ENCODE peak calls at places on chromosomes 16 and 17, in nine cellular contexts. One of them, this sample, is unnamed.

GRCh38 chr16:88747588-88748301 is 37.3 kb downstream of the PIEZO1 start:
- DNase-seq in HL-60: peak
- DNase-seq in fibroblast of lung: no peak
- DNase-seq in PC-3: peak
- DNase-seq in MM.1S: peak
- DNase-seq in body of pancreas: peak
- DNase-seq in cardiac fibroblast: no peak
- DNase-seq in A549: peak
- DNase-seq in left ventricle myocardium inferior: no peak
- DNase-seq in this sample: no peak

GRCh38 chr17:62009220-62009619 is 55.9 kb downstream of the MED13 start:
- DNase-seq in HL-60: no peak
- DNase-seq in fibroblast of lung: no peak
- DNase-seq in PC-3: no peak
- DNase-seq in MM.1S: no peak
- DNase-seq in body of pancreas: no peak
- DNase-seq in cardiac fibroblast: no peak
- DNase-seq in A549: no peak
- DNase-seq in left ventricle myocardium inferior: no peak
- DNase-seq in this sample: no peak

GRCh38 chr17:31549121-31549524 is 157.6 kb downstream of the RAB11FIP4 start:
- DNase-seq in HL-60: peak
- DNase-seq in fibroblast of lung: no peak
- DNase-seq in PC-3: no peak
- DNase-seq in MM.1S: no peak
- DNase-seq in body of pancreas: no peak
- DNase-seq in cardiac fibroblast: no peak
- DNase-seq in A549: peak
- DNase-seq in left ventricle myocardium inferior: no peak
- DNase-seq in this sample: no peak

GRCh38 chr16:72291121-72291520 is 119.2 kb upstream of the PMFBP1 start:
- DNase-seq in HL-60: no peak
- DNase-seq in fibroblast of lung: peak
- DNase-seq in PC-3: no peak
- DNase-seq in MM.1S: no peak
- DNase-seq in body of pancreas: no peak
- DNase-seq in cardiac fibroblast: peak
- DNase-seq in A549: peak
- DNase-seq in left ventricle myocardium inferior: no peak
- DNase-seq in this sample: no peak

GRCh38 chr17:52420555-52421078 is 262.1 kb upstream of the CA10 start:
- DNase-seq in HL-60: no peak
- DNase-seq in fibroblast of lung: no peak
- DNase-seq in PC-3: peak
- DNase-seq in MM.1S: no peak
- DNase-seq in body of pancreas: no peak
- DNase-seq in cardiac fibroblast: no peak
- DNase-seq in A549: no peak
- DNase-seq in left ventricle myocardium inferior: no peak
- DNase-seq in this sample: no peak

GRCh38 chr16:4679156-4679853 is 14.1 kb upstream of the NUDT16L1 start:
- DNase-seq in HL-60: no peak
- DNase-seq in fibroblast of lung: no peak
- DNase-seq in PC-3: no peak
- DNase-seq in MM.1S: no peak
- DNase-seq in body of pancreas: no peak
- DNase-seq in cardiac fibroblast: no peak
- DNase-seq in A549: no peak
- DNase-seq in left ventricle myocardium inferior: peak
- DNase-seq in this sample: no peak

GRCh38 chr17:73613271-73613941 is 30.8 kb downstream of the SDK2 start:
- DNase-seq in HL-60: no peak
- DNase-seq in fibroblast of lung: no peak
- DNase-seq in PC-3: no peak
- DNase-seq in MM.1S: no peak
- DNase-seq in body of pancreas: no peak
- DNase-seq in cardiac fibroblast: no peak
- DNase-seq in A549: no peak
- DNase-seq in left ventricle myocardium inferior: no peak
- DNase-seq in this sample: no peak

GRCh38 chr16:57092786-57093301 is 461 bp downstream of the CPNE2 start:
- DNase-seq in HL-60: peak
- DNase-seq in fibroblast of lung: no peak
- DNase-seq in PC-3: peak
- DNase-seq in MM.1S: peak
- DNase-seq in body of pancreas: peak
- DNase-seq in cardiac fibroblast: peak
- DNase-seq in A549: peak
- DNase-seq in left ventricle myocardium inferior: peak
- DNase-seq in this sample: peak

GRCh38 chr16:626174-626765 is 4.5 kb upstream of the WFIKKN1 start:
- DNase-seq in HL-60: no peak
- DNase-seq in fibroblast of lung: no peak
- DNase-seq in PC-3: no peak
- DNase-seq in MM.1S: no peak
- DNase-seq in body of pancreas: no peak
- DNase-seq in cardiac fibroblast: no peak
- DNase-seq in A549: no peak
- DNase-seq in left ventricle myocardium inferior: no peak
- DNase-seq in this sample: no peak

GRCh38 chr16:75580-76501 is 2.2 kb upstream of the MPG start:
- DNase-seq in HL-60: peak
- DNase-seq in fibroblast of lung: peak
- DNase-seq in PC-3: no peak
- DNase-seq in MM.1S: no peak
- DNase-seq in body of pancreas: peak
- DNase-seq in cardiac fibroblast: peak
- DNase-seq in A549: no peak
- DNase-seq in left ventricle myocardium inferior: peak
- DNase-seq in this sample: peak

GRCh38 chr16:1932050-1933028 is 10.7 kb downstream of the MSRB1 start:
- DNase-seq in HL-60: peak
- DNase-seq in fibroblast of lung: peak
- DNase-seq in PC-3: peak
- DNase-seq in MM.1S: no peak
- DNase-seq in body of pancreas: peak
- DNase-seq in cardiac fibroblast: no peak
- DNase-seq in A549: peak
- DNase-seq in left ventricle myocardium inferior: no peak
- DNase-seq in this sample: no peak

GRCh38 chr16:55046513-55046912 is 115.8 kb downstream of the IRX5 start:
- DNase-seq in HL-60: no peak
- DNase-seq in fibroblast of lung: no peak
- DNase-seq in PC-3: no peak
- DNase-seq in MM.1S: no peak
- DNase-seq in body of pancreas: no peak
- DNase-seq in cardiac fibroblast: no peak
- DNase-seq in A549: no peak
- DNase-seq in left ventricle myocardium inferior: no peak
- DNase-seq in this sample: no peak

GRCh38 chr17:69170377-69170776 is 28.7 kb upstream of the ABCA6 start:
- DNase-seq in HL-60: no peak
- DNase-seq in fibroblast of lung: no peak
- DNase-seq in PC-3: no peak
- DNase-seq in MM.1S: no peak
- DNase-seq in body of pancreas: no peak
- DNase-seq in cardiac fibroblast: peak
- DNase-seq in A549: no peak
- DNase-seq in left ventricle myocardium inferior: no peak
- DNase-seq in this sample: no peak

GRCh38 chr17:8019665-8020064 is 17.2 kb downstream of the GUCY2D start:
- DNase-seq in HL-60: no peak
- DNase-seq in fibroblast of lung: peak
- DNase-seq in PC-3: peak
- DNase-seq in MM.1S: no peak
- DNase-seq in body of pancreas: no peak
- DNase-seq in cardiac fibroblast: peak
- DNase-seq in A549: no peak
- DNase-seq in left ventricle myocardium inferior: no peak
- DNase-seq in this sample: peak

GRCh38 chr16:22284637-22285515 is 12.3 kb upstream of the POLR3E start:
- DNase-seq in HL-60: no peak
- DNase-seq in fibroblast of lung: peak
- DNase-seq in PC-3: no peak
- DNase-seq in MM.1S: no peak
- DNase-seq in body of pancreas: no peak
- DNase-seq in cardiac fibroblast: peak
- DNase-seq in A549: no peak
- DNase-seq in left ventricle myocardium inferior: no peak
- DNase-seq in this sample: no peak

GRCh38 chr17:45432405-45433113 is at the start of gene ARHGAP27:
- DNase-seq in HL-60: peak
- DNase-seq in fibroblast of lung: peak
- DNase-seq in PC-3: peak
- DNase-seq in MM.1S: peak
- DNase-seq in body of pancreas: no peak
- DNase-seq in cardiac fibroblast: no peak
- DNase-seq in A549: no peak
- DNase-seq in left ventricle myocardium inferior: peak
- DNase-seq in this sample: peak

GRCh38 chr17:4708436-4708835 is 2.0 kb upstream of the ARRB2 start:
- DNase-seq in HL-60: peak
- DNase-seq in fibroblast of lung: no peak
- DNase-seq in PC-3: peak
- DNase-seq in MM.1S: peak
- DNase-seq in body of pancreas: no peak
- DNase-seq in cardiac fibroblast: no peak
- DNase-seq in A549: no peak
- DNase-seq in left ventricle myocardium inferior: no peak
- DNase-seq in this sample: no peak

GRCh38 chr16:15856901-15857778 is at the start of gene MYH11:
- DNase-seq in HL-60: peak
- DNase-seq in fibroblast of lung: no peak
- DNase-seq in PC-3: no peak
- DNase-seq in MM.1S: peak
- DNase-seq in body of pancreas: no peak
- DNase-seq in cardiac fibroblast: no peak
- DNase-seq in A549: no peak
- DNase-seq in left ventricle myocardium inferior: no peak
- DNase-seq in this sample: no peak

GRCh38 chr16:89700649-89701424 is 668 bp downstream of the SPATA2L start:
- DNase-seq in HL-60: peak
- DNase-seq in fibroblast of lung: peak
- DNase-seq in PC-3: peak
- DNase-seq in MM.1S: peak
- DNase-seq in body of pancreas: peak
- DNase-seq in cardiac fibroblast: peak
- DNase-seq in A549: peak
- DNase-seq in left ventricle myocardium inferior: no peak
- DNase-seq in this sample: peak

GRCh38 chr17:72590382-72590781 is 469.6 kb downstream of the SOX9 start:
- DNase-seq in HL-60: no peak
- DNase-seq in fibroblast of lung: peak
- DNase-seq in PC-3: peak
- DNase-seq in MM.1S: no peak
- DNase-seq in body of pancreas: no peak
- DNase-seq in cardiac fibroblast: peak
- DNase-seq in A549: peak
- DNase-seq in left ventricle myocardium inferior: no peak
- DNase-seq in this sample: no peak

DNA sequence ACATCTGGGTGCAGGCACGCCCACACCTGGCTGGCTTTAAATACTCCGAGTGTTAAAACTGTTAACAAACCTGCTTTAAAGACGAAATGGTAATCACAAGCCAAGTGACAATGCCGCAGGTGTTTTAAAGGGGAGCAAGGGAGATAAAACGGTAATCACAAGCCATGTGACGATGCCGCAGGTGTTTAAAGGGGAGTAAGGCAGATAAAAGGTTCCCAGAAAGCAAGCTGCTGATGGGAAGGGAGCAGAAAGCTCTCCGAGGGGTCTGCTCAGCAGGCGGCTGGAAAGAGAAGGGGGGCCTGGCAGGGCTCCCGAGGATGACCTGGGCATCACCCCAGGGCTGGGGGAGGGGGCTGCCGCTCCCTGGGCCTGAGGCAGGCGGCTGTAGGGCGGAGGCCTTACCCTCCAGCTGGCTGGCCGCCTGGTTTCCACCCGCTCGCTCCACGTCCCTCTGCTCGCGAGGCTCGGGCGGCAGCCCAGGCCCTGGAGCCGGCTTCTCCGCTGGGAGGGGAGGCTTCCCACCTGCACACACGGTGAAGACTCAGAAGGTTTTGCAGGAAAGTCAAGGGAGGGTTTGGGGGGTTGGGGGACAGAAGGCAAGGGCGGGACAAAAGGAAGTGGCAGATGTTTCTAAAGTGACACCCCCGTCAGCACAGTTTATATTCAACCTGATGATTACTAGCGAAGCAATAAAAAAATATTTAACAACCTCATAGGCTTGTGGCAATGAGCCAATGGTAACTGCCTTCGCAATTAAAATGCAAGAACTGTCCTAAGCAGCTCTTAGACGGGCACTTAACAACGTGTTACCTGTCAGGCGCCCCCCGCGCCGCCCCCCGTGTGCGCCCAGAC is 12.2 kb downstream of the NDUFAF8 start:
- DNase-seq in HL-60: no peak
- DNase-seq in fibroblast of lung: no peak
- DNase-seq in PC-3: no peak
- DNase-seq in MM.1S: no peak
- DNase-seq in body of pancreas: no peak
- DNase-seq in cardiac fibroblast: no peak
- DNase-seq in A549: no peak
- DNase-seq in left ventricle myocardium inferior: peak
- DNase-seq in this sample: no peak
- H3K4me3 ChIP-seq in HL-60: no peak
- H3K4me3 ChIP-seq in fibroblast of lung: no peak
- H3K4me3 ChIP-seq in PC-3: no peak
- H3K4me3 ChIP-seq in MM.1S: no peak
- H3K4me3 ChIP-seq in body of pancreas: no peak
- H3K4me3 ChIP-seq in cardiac fibroblast: no peak
- H3K4me3 ChIP-seq in A549: no peak
- H3K4me3 ChIP-seq in left ventricle myocardium inferior: no peak
- H3K4me3 ChIP-seq in this sample: no peak

GRCh38 chr17:14304876-14305636 is 4.2 kb downstream of the HS3ST3B1 start:
- DNase-seq in HL-60: peak
- DNase-seq in fibroblast of lung: peak
- DNase-seq in PC-3: no peak
- DNase-seq in MM.1S: no peak
- DNase-seq in body of pancreas: no peak
- DNase-seq in cardiac fibroblast: no peak
- DNase-seq in A549: no peak
- DNase-seq in left ventricle myocardium inferior: no peak
- DNase-seq in this sample: no peak
- H3K4me3 ChIP-seq in HL-60: no peak
- H3K4me3 ChIP-seq in fibroblast of lung: peak
- H3K4me3 ChIP-seq in PC-3: no peak
- H3K4me3 ChIP-seq in MM.1S: no peak
- H3K4me3 ChIP-seq in body of pancreas: no peak
- H3K4me3 ChIP-seq in cardiac fibroblast: peak
- H3K4me3 ChIP-seq in A549: no peak
- H3K4me3 ChIP-seq in left ventricle myocardium inferior: peak
- H3K4me3 ChIP-seq in this sample: no peak

GRCh38 chr16:30185141-30185682 is 1.8 kb downstream of the CORO1A start:
- DNase-seq in HL-60: no peak
- DNase-seq in fibroblast of lung: no peak
- DNase-seq in PC-3: no peak
- DNase-seq in MM.1S: peak
- DNase-seq in body of pancreas: peak
- DNase-seq in cardiac fibroblast: no peak
- DNase-seq in A549: no peak
- DNase-seq in left ventricle myocardium inferior: peak
- DNase-seq in this sample: peak
- H3K4me3 ChIP-seq in HL-60: peak
- H3K4me3 ChIP-seq in fibroblast of lung: no peak
- H3K4me3 ChIP-seq in PC-3: no peak
- H3K4me3 ChIP-seq in MM.1S: peak
- H3K4me3 ChIP-seq in body of pancreas: no peak
- H3K4me3 ChIP-seq in cardiac fibroblast: no peak
- H3K4me3 ChIP-seq in A549: no peak
- H3K4me3 ChIP-seq in left ventricle myocardium inferior: peak
- H3K4me3 ChIP-seq in this sample: peak

GRCh38 chr17:40625311-40625710 is 22.3 kb downstream of the SMARCE1 start:
- DNase-seq in HL-60: no peak
- DNase-seq in fibroblast of lung: no peak
- DNase-seq in PC-3: no peak
- DNase-seq in MM.1S: peak
- DNase-seq in body of pancreas: no peak
- DNase-seq in cardiac fibroblast: no peak
- DNase-seq in A549: no peak
- DNase-seq in left ventricle myocardium inferior: no peak
- DNase-seq in this sample: no peak
- H3K4me3 ChIP-seq in HL-60: no peak
- H3K4me3 ChIP-seq in fibroblast of lung: no peak
- H3K4me3 ChIP-seq in PC-3: no peak
- H3K4me3 ChIP-seq in MM.1S: peak
- H3K4me3 ChIP-seq in body of pancreas: no peak
- H3K4me3 ChIP-seq in cardiac fibroblast: no peak
- H3K4me3 ChIP-seq in A549: no peak
- H3K4me3 ChIP-seq in left ventricle myocardium inferior: no peak
- H3K4me3 ChIP-seq in this sample: no peak